ENCODE peak calls at places on chromosomes 13 and 19, in five cellular contexts. X, Z, G, V and H are unnamed samples.

GRCh38 chr19:55161571-55162322 is 4.2 kb upstream of the TNNI3 start:
- DNase-seq in X (no peak), Z (no peak), G (no peak), V (no peak), H (no peak)

GRCh38 chr19:57241181-57241580 is 749 bp downstream of the ZNF805 start:
- DNase-seq in X (no peak), Z (peak; percentile 15), G (no peak), V (no peak), H (no peak)

GRCh38 chr13:70714993-70715392 is 606.7 kb upstream of the KLHL1 start:
- DNase-seq in X (no peak), Z (no peak), G (no peak), V (no peak), H (no peak)

GRCh38 chr19:16232127-16232526 is 34.4 kb downstream of the AP1M1 start:
- DNase-seq in X (no peak), Z (no peak), G (no peak), V (no peak), H (no peak)

GRCh38 chr19:43858174-43858573 is 31.1 kb downstream of the ZNF283 start:
- DNase-seq in X (no peak), Z (no peak), G (no peak), V (no peak), H (no peak)

GRCh38 chr13:36418022-36418805 is 14.1 kb upstream of the CCNA1 start:
- DNase-seq in X (no peak), Z (peak; percentile 64), G (no peak), V (no peak), H (peak; percentile 23)

GRCh38 chr19:47093841-47094240 is 19.7 kb downstream of the ZC3H4 start:
- DNase-seq in X (no peak), Z (no peak), G (peak; percentile 28), V (no peak), H (no peak)

GRCh38 chr19:8485561-8486371 is 16.7 kb downstream of the PRAM1 start:
- DNase-seq in X (no peak), Z (no peak), G (no peak), V (no peak), H (no peak)

GRCh38 chr13:112985803-112986408 is 16.9 kb downstream of the MCF2L start:
- DNase-seq in X (no peak), Z (no peak), G (no peak), V (no peak), H (no peak)